ENCODE peak calls at places on chromosomes 6 and 20, in eight cellular contexts. F is esophagus squamous epithelium; N is T follicular helper cell; K is activated CD4-positive, alpha-beta T cell treated with anti-CD3 and anti-CD28 coated beads, Interleukin-2, amount 50 U/mL, for 1 hour; E is AG09319; U is ACHN; G is AG10803; J is IMR-90. C is an unnamed sample.
A peak's percentile ranks its signal among the peaks of the same experiment; 100 is the strongest.

GRCh38 chr6:41655706-41656668 is 17.7 kb downstream of the MDFI start:
- DNase-seq in E (no peak), J (peak; percentile 64), K (no peak), U (no peak), F (no peak), N (no peak), G (no peak), C (no peak)

GRCh38 chr20:62161347-62161746 is 17.8 kb downstream of the SS18L1 start:
- DNase-seq in U (peak; percentile 34), E (no peak), F (no peak), J (peak; percentile 65), N (no peak), G (no peak), K (no peak), C (no peak)

GRCh38 chr20:37911838-37912273 is 8.9 kb downstream of the VSTM2L start:
- DNase-seq in K (no peak), E (peak; percentile 15), F (no peak), U (no peak), N (no peak), G (peak; percentile 63), J (peak; percentile 4), C (peak; percentile 29)

GRCh38 chr6:151067684-151068596 is 171.8 kb upstream of the AKAP12 start:
- DNase-seq in N (no peak), K (no peak), J (peak; percentile 97), G (peak; percentile 97), F (no peak), U (peak; percentile 60), E (peak; percentile 88), C (peak; percentile 89)

GRCh38 chr20:41476013-41476441 is 109.4 kb upstream of the EMILIN3 start:
- DNase-seq in G (peak; percentile 90), J (peak; percentile 68), U (no peak), F (no peak), E (peak; percentile 52), K (no peak), N (no peak), C (peak; percentile 82)

GRCh38 chr6:90596967-90597539 is 10.2 kb upstream of the MAP3K7 start:
- DNase-seq in F (no peak), K (no peak), E (no peak), G (no peak), U (no peak), J (no peak), N (no peak), C (no peak)

GRCh38 chr20:18428490-18429173 is 38.2 kb downstream of the DZANK1 start:
- DNase-seq in K (no peak), E (no peak), F (no peak), G (no peak), U (no peak), J (peak; percentile 16), N (no peak), C (no peak)

GRCh38 chr6:101716810-101717209 is 323.3 kb downstream of the GRIK2 start:
- DNase-seq in F (no peak), G (no peak), J (no peak), U (no peak), K (no peak), N (no peak), E (no peak), C (no peak)

GRCh38 chr6:3809515-3809891 is 39.7 kb upstream of the FAM50B start:
- DNase-seq in K (no peak), E (no peak), U (no peak), J (no peak), N (no peak), F (no peak), G (no peak), C (no peak)

GRCh38 chr6:134577998-134578397 is 260.1 kb upstream of the SGK1 start:
- DNase-seq in J (peak; percentile 59), F (no peak), U (peak; percentile 19), K (no peak), G (no peak), E (no peak), N (no peak), C (no peak)

GRCh38 chr20:46330072-46330763 is 21.9 kb upstream of the CDH22 start:
- DNase-seq in K (no peak), J (no peak), G (no peak), F (no peak), U (no peak), N (no peak), E (no peak), C (no peak)

GRCh38 chr20:38324159-38324558 is 20.2 kb downstream of the BPI start:
- DNase-seq in K (no peak), J (no peak), U (no peak), N (no peak), E (no peak), F (no peak), G (no peak), C (no peak)

GRCh38 chr6:100370265-100370664 is 94.5 kb downstream of the SIM1 start:
- DNase-seq in N (no peak), E (no peak), K (no peak), G (no peak), F (no peak), J (no peak), U (peak; percentile 19), C (no peak)

GRCh38 chr6:126945150-126945549 is 173.3 kb upstream of the RSPO3 start:
- DNase-seq in G (no peak), F (no peak), J (no peak), U (no peak), K (no peak), E (no peak), N (no peak), C (no peak)

GRCh38 chr6:127420558-127420957 is 38.6 kb downstream of the KIAA0408 start:
- DNase-seq in K (peak; percentile 51), N (peak; percentile 27), E (peak; percentile 64), G (peak; percentile 88), J (peak; percentile 97), F (peak; percentile 27), U (peak; percentile 88), C (peak; percentile 87)

GRCh38 chr6:6758915-6759654 is 170.6 kb downstream of the LY86 start:
- DNase-seq in U (peak; percentile 33), J (peak; percentile 61), F (no peak), E (peak; percentile 12), G (peak; percentile 48), N (no peak), K (no peak), C (peak; percentile 49)

GRCh38 chr20:32828029-32828666 is 8.4 kb downstream of the MAPRE1 start:
- DNase-seq in F (no peak), E (no peak), J (peak; percentile 56), G (no peak), U (no peak), K (no peak), N (no peak), C (no peak)

GRCh38 chr6:128295670-128296069 is 224.7 kb downstream of the PTPRK start:
- DNase-seq in N (no peak), U (no peak), E (no peak), G (no peak), K (no peak), F (no peak), J (no peak), C (no peak)

GRCh38 chr20:34512266-34512954 is 3.8 kb upstream of the DYNLRB1 start:
- DNase-seq in J (peak; percentile 34), F (no peak), U (peak; percentile 67), K (no peak), E (no peak), N (no peak), G (no peak), C (no peak)

GRCh38 chr6:39037082-39037487 is 11.5 kb upstream of the GLP1R start:
- DNase-seq in J (no peak), U (no peak), N (no peak), E (no peak), F (no peak), G (no peak), K (no peak), C (no peak)

GRCh38 chr6:155530219-155530834 is 74.7 kb upstream of the NOX3 start:
- DNase-seq in U (peak; percentile 39), J (peak; percentile 60), F (no peak), K (no peak), G (peak; percentile 50), E (peak; percentile 8), N (no peak), C (peak; percentile 67)

GRCh38 chr6:111689419-111689818 is 83.7 kb upstream of the TRAF3IP2 start:
- DNase-seq in F (no peak), N (no peak), K (no peak), U (no peak), J (no peak), E (no peak), G (no peak), C (no peak)

C was measured in foreskin melanocyte.